ENCODE peak calls at places on chromosomes 6 and 20, in four cellular contexts. G is A549, Z is coronary artery, I is SJSA1. E is an unnamed sample.

GRCh38 chr6:44126320-44127149 is 717 bp downstream of the MRPL14 start:
- DNase-seq in I (peak), Z (no peak), G (peak), E (no peak)

GRCh38 chr20:56796345-56796744 is 167.2 kb downstream of the TFAP2C start:
- DNase-seq in G (no peak), I (no peak), Z (no peak), E (no peak)

GRCh38 chr6:41416165-41416837 is 80.9 kb downstream of the NCR2 start:
- DNase-seq in G (no peak), I (no peak), Z (no peak), E (no peak)

GRCh38 chr6:14751645-14752173 is 494.2 kb upstream of the JARID2 start:
- DNase-seq in Z (no peak), G (no peak), I (no peak), E (no peak)

GRCh38 chr6:96604420-96604819 is 41.5 kb downstream of the FHL5 start:
- DNase-seq in G (no peak), I (no peak), Z (no peak), E (no peak)

GRCh38 chr6:112683926-112684325 is 336.8 kb downstream of the RFPL4B start:
- DNase-seq in G (no peak), Z (no peak), I (no peak), E (no peak)

GRCh38 chr6:32491703-32492102 is 38.4 kb downstream of the HLA-DRB5 start:
- DNase-seq in G (no peak), Z (no peak), I (no peak), E (no peak)

GRCh38 chr6:13990830-13991229 is 66.1 kb downstream of the RNF182 start:
- DNase-seq in G (no peak), I (no peak), Z (no peak), E (no peak)

GRCh38 chr6:25971187-25971811 is 8.7 kb downstream of the TRIM38 start:
- DNase-seq in I (peak), Z (no peak), G (peak), E (peak)

GRCh38 chr20:54980321-54980960 is 505.0 kb downstream of the DOK5 start:
- DNase-seq in I (no peak), Z (no peak), G (no peak), E (no peak)

GRCh38 chr20:47300071-47300470 is 56.4 kb downstream of the ZMYND8 start:
- DNase-seq in Z (no peak), I (no peak), G (no peak), E (no peak)

GRCh38 chr6:31814677-31815024 is 432 bp downstream of the HSPA1L start:
- DNase-seq in I (peak), Z (peak), G (peak), E (peak)

GRCh38 chr20:38060536-38060935 is 27.0 kb downstream of the RPRD1B start:
- DNase-seq in Z (no peak), I (no peak), G (no peak), E (no peak)

GRCh38 chr20:45408646-45409213 is 641 bp downstream of the DBNDD2 start:
- DNase-seq in G (no peak), Z (no peak), I (no peak), E (no peak)

GRCh38 chr6:72787521-72788031 is 165.7 kb downstream of the KCNQ5 start:
- DNase-seq in I (peak), Z (no peak), G (peak), E (peak)

GRCh38 chr6:29294499-29294914 is 7.0 kb upstream of the OR14J1 start:
- DNase-seq in G (no peak), Z (no peak), I (no peak), E (no peak)

GRCh38 chr20:32325706-32326506 is 32.2 kb upstream of the ASXL1 start:
- DNase-seq in G (peak), Z (no peak), I (peak), E (peak)

GRCh38 chr6:113291751-113292445 is 565.2 kb upstream of the MARCKS start:
- DNase-seq in I (no peak), G (no peak), Z (no peak), E (no peak)

GRCh38 chr20:63738687-63739128 is 868 bp upstream of the SLC2A4RG start:
- DNase-seq in Z (no peak), I (no peak), G (no peak), E (no peak)

GRCh38 chr6:126904176-126904575 is 214.3 kb upstream of the RSPO3 start:
- DNase-seq in G (no peak), I (no peak), Z (no peak), E (no peak)

GRCh38 chr20:46683939-46684750 is 5.1 kb downstream of the TP53RK start:
- DNase-seq in I (no peak), G (no peak), Z (peak), E (no peak)

GRCh38 chr6:158744986-158745430 is 74.2 kb downstream of the EZR start:
- DNase-seq in G (no peak), I (no peak), Z (no peak), E (no peak)

GRCh38 chr6:40877362-40877761 is 161.7 kb downstream of the UNC5CL start:
- DNase-seq in G (no peak), Z (no peak), I (no peak), E (no peak)

GRCh38 chr6:31004794-31005193 is 5.5 kb upstream of the MUC22 start:
- DNase-seq in Z (no peak), I (no peak), G (no peak), E (no peak)

GRCh38 chr6:156595481-156595880 is 181.7 kb upstream of the ARID1B start:
- DNase-seq in G (no peak), Z (no peak), I (no peak), E (no peak)

GRCh38 chr6:111789593-111789992 is 83.7 kb downstream of the FYN start:
- DNase-seq in G (no peak), Z (no peak), I (no peak), E (no peak)

GRCh38 chr6:122657601-122658000 is 47.4 kb downstream of the PKIB start:
- DNase-seq in Z (no peak), I (no peak), G (no peak), E (no peak)

GRCh38 chr6:161369339-161369738 is 95.5 kb upstream of the AGPAT4 start:
- DNase-seq in G (peak), I (no peak), Z (no peak), E (no peak)

DNA sequence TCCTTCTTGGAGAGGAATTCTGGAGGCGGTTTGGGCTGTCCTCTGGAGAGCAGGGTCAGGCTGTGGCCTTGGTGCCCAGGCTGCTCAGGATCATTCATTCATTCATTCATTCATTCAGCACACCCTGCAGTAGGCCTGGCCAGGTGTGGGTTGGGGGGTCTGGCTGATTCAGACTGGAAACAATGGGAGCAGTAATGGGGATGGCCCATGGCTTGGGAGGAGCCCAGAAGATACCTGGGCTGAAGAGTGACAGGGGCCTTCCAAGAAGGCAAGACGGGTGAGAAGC is 31.5 kb downstream of the TOX2 start:
- DNase-seq in G (no peak), I (no peak), Z (no peak), E (no peak)
- H3K4me3 ChIP-seq in G (no peak), I (no peak), Z (no peak), E (no peak)

GRCh38 chr6:12291083-12291784 is 1.1 kb downstream of the EDN1 start:
- DNase-seq in G (no peak), Z (no peak), I (no peak), E (no peak)

GRCh38 chr6:12289655-12290489 is at the start of gene EDN1:
- DNase-seq in I (peak), G (peak), Z (peak), E (peak)

GRCh38 chr6:12293234-12293930 is 3.2 kb downstream of the EDN1 start:
- DNase-seq in I (no peak), Z (no peak), G (no peak), E (no peak)

GRCh38 chr6:12290490-12290820 is 294 bp downstream of the EDN1 start:
- DNase-seq in G (no peak), Z (no peak), I (no peak), E (no peak)

GRCh38 chr6:12291785-12292604 is 1.8 kb downstream of the EDN1 start:
- DNase-seq in G (no peak), Z (no peak), I (peak), E (no peak)
- H3K4me3 ChIP-seq in G (peak), Z (peak), I (peak), E (peak)

GRCh38 chr6:16737389-16737788 is 23.9 kb downstream of the ATXN1 start:
- DNase-seq in I (peak), G (no peak), Z (no peak), E (no peak)
- H3K4me3 ChIP-seq in I (no peak), G (no peak), Z (peak), E (no peak)

GRCh38 chr20:3248993-3249347 is 10.0 kb upstream of the SLC4A11 start:
- DNase-seq in Z (no peak), G (no peak), I (no peak), E (no peak)
- H3K4me3 ChIP-seq in Z (peak), G (no peak), I (no peak), E (peak)

GRCh38 chr20:18057106-18057993 is at the start of gene OVOL2:
- DNase-seq in Z (no peak), I (no peak), G (no peak), E (no peak)
- H3K4me3 ChIP-seq in Z (peak), I (peak), G (peak), E (peak)

GRCh38 chr6:117550078-117550600 is 52.2 kb downstream of the GOPC start:
- DNase-seq in Z (no peak), I (no peak), G (no peak), E (no peak)
- H3K4me3 ChIP-seq in Z (no peak), I (no peak), G (no peak), E (no peak)

DNA sequence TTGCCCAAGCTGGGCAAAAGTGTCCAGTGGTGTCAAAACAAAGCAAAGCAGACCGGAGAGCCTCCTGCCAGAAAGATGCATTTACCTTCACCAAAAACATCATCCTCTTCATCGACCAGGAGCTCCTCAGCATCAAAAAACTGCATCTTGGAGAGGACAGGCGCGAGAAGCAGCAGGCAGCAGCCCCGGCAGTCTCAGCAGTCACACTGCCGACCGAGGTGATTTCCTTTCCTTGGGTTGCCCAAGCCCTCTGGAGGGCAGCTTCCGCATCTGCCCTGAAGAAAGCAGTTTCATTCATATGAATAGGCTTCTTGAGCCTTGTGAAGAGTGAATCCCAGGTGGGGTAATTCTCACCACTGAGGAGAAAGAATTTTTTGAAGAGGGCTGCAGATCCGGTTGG is at the start of gene RIPOR2:
- DNase-seq in I (no peak), Z (no peak), G (no peak), E (no peak)
- H3K4me3 ChIP-seq in I (no peak), Z (no peak), G (no peak), E (no peak)

GRCh38 chr6:1313364-1313754 is 1.5 kb downstream of the FOXQ1 start:
- DNase-seq in G (no peak), Z (no peak), I (no peak), E (no peak)
- H3K4me3 ChIP-seq in G (peak), Z (peak), I (peak), E (peak)

GRCh38 chr6:81748946-81749345 is 3.5 kb downstream of the TENT5A start:
- DNase-seq in G (no peak), Z (no peak), I (no peak), E (no peak)
- H3K4me3 ChIP-seq in G (no peak), Z (peak), I (no peak), E (no peak)

DNA sequence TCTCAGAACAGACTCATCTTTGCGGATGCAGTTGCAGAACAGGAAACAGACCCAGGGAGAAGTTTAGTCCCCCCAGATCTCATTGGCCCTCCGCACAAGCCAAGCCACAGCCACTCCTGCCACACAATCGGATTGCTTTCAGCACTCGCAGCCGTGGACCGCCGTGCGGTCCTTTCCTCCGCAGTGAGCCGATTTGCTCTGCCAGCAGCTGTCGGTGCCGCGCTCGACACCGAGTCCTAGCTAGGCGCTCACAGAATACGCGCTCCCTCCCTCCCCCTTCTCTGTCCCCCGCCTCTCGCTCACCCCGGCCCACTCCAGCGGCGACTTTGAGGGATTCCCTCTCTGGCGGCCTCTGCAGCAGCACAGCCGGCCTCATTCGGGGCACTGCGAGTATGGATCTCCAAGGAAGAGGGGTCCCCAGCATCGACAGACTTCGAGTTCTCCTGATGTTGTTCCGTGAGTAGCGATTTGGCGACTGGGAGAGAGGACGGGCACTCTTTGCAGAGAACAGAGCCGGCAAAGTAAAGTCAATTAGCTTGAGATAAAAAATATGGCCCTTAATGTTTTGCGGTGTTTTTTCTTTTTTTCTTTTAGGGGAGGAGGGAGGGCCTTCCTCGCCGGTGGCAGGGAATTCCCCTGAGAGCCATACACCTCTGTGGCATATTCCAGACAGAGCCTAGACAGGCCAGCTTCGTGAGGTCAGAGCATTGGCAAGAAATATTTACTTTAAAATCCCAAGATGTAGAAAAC is at the start of gene LAMP5:
- DNase-seq in Z (no peak), I (no peak), G (no peak), E (no peak)
- H3K4me3 ChIP-seq in Z (peak), I (no peak), G (peak), E (peak)